ENCODE peak calls at places on chromosome 4, in five cellular contexts. T, H, G, S and I are unnamed samples.
A peak's percentile ranks its signal among the peaks of the same experiment; 100 is the strongest.

GRCh38 chr4:8155048-8155447 is 3.6 kb downstream of the ABLIM2 start:
- DNase-seq in H (peak; percentile 33), G (no peak), S (no peak), T (no peak), I (no peak)

GRCh38 chr4:181364504-181364903 is 878.7 kb upstream of the TENM3 start:
- DNase-seq in G (no peak), H (peak; percentile 3), S (peak; percentile 71), T (no peak), I (no peak)

GRCh38 chr4:141132689-141133145 is 552 bp downstream of the RNF150 start:
- DNase-seq in S (no peak), H (peak; percentile 29), T (no peak), G (peak; percentile 46), I (peak; percentile 42)

GRCh38 chr4:13430834-13431568 is 53.1 kb downstream of the RAB28 start:
- DNase-seq in H (no peak), G (no peak), S (peak; percentile 37), T (no peak), I (no peak)

GRCh38 chr4:87505862-87506261 is 23.3 kb downstream of the SPARCL1 start:
- DNase-seq in S (no peak), T (peak; percentile 58), G (no peak), H (no peak), I (no peak)

GRCh38 chr4:183266386-183266785 is 53.7 kb downstream of the CLDN22 start:
- DNase-seq in H (peak; percentile 51), G (peak; percentile 44), T (no peak), S (no peak), I (no peak)

GRCh38 chr4:17324431-17324830 is 187.5 kb downstream of the QDPR start:
- DNase-seq in T (peak; percentile 72), G (peak; percentile 72), H (peak; percentile 77), S (peak; percentile 54), I (peak; percentile 38)

GRCh38 chr4:164700471-164700870 is 53.5 kb upstream of the SMIM31 start:
- DNase-seq in H (no peak), T (peak; percentile 81), G (no peak), S (peak; percentile 11), I (peak; percentile 37)

GRCh38 chr4:6198278-6198677 is 2.1 kb downstream of the JAKMIP1 start:
- DNase-seq in T (no peak), H (no peak), S (no peak), G (no peak), I (no peak)

GRCh38 chr4:96483308-96484030 is 643.6 kb downstream of the PDHA2 start:
- DNase-seq in T (no peak), S (peak; percentile 6), G (no peak), H (no peak), I (no peak)

GRCh38 chr4:172982151-172982590 is 186.4 kb upstream of the GALNT7 start:
- DNase-seq in H (peak; percentile 92), T (no peak), S (peak; percentile 69), G (peak; percentile 70), I (no peak)

GRCh38 chr4:169270156-169270809 is 473 bp downstream of the SH3RF1 start:
- DNase-seq in G (peak; percentile 61), T (peak; percentile 82), H (no peak), S (peak; percentile 65), I (no peak)
- H3K18ac ChIP-seq in G (peak overlapping the region; percentile 97), T (peak overlapping the region; percentile 76), H (peak overlapping the region; percentile 68), S (peak overlapping the region; percentile 98), I (peak overlapping the region; percentile 98)

GRCh38 chr4:42489095-42489494 is 91.8 kb downstream of the SHISA3 start:
- DNase-seq in H (no peak), G (no peak), S (no peak), T (no peak), I (no peak)

GRCh38 chr4:42488114-42488513 is 90.8 kb downstream of the SHISA3 start:
- DNase-seq in H (no peak), G (no peak), S (no peak), T (no peak), I (no peak)

GRCh38 chr4:42487230-42487629 is 89.9 kb downstream of the SHISA3 start:
- DNase-seq in H (no peak), T (no peak), G (no peak), S (no peak), I (no peak)

GRCh38 chr4:42488554-42488953 is 91.3 kb downstream of the SHISA3 start:
- DNase-seq in S (no peak), G (no peak), T (no peak), H (no peak), I (no peak)

GRCh38 chr4:42490015-42490414 is 92.7 kb downstream of the SHISA3 start:
- DNase-seq in G (no peak), S (no peak), H (no peak), T (no peak), I (no peak)
- H3K4me3 ChIP-seq in G (no peak overlapping the region), S (no peak overlapping the region), H (no peak overlapping the region), T (no peak overlapping the region), I (no peak overlapping the region)

GRCh38 chr4:146308951-146309350 is 94.6 kb downstream of the REELD1 start:
- DNase-seq in H (peak; percentile 21), T (no peak), S (no peak), G (no peak), I (no peak)

GRCh38 chr4:146311238-146311970 is 97.1 kb downstream of the REELD1 start:
- DNase-seq in T (no peak), S (no peak), H (no peak), G (no peak), I (no peak)

GRCh38 chr4:146315184-146315583 is 100.8 kb downstream of the REELD1 start:
- DNase-seq in T (no peak), G (no peak), S (no peak), H (no peak), I (no peak)

DNA sequence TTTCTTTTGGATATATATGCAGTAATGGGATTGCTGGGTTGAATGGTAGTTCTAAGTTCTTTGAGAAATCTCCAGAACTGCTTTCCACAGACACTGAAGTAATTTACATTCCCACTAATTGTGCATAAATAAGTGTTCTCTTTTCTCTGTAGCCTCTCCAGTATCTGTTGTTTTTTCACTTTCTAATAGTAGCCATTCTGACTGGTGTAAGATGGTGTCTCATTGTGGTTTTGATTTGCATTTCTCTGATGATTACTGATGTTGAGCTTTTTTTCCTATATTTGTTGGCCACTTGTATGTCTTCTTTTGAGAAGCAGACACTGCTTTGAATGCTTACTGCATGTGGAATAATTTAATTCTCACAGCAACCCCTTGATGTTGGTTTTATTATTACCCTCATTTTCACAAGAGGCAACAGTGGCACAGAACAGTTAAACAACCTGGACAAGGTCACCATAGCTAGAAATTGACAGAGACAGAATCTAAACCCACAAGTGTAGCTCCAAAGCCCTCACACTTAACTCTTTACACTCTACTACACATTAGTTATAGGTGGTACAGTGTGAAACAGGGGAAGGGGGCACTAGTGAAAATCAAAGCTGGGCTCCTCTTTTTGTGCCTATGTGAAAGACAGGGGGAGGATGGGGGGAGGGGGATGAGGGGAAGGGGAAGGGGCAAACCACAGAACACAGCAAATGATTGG is 96.1 kb downstream of the REELD1 start:
- DNase-seq in H (no peak), S (no peak), T (no peak), G (no peak), I (no peak)
- H3K18ac ChIP-seq in H (no peak overlapping the region), S (no peak overlapping the region), T (no peak overlapping the region), G (no peak overlapping the region), I (no peak overlapping the region)

DNA sequence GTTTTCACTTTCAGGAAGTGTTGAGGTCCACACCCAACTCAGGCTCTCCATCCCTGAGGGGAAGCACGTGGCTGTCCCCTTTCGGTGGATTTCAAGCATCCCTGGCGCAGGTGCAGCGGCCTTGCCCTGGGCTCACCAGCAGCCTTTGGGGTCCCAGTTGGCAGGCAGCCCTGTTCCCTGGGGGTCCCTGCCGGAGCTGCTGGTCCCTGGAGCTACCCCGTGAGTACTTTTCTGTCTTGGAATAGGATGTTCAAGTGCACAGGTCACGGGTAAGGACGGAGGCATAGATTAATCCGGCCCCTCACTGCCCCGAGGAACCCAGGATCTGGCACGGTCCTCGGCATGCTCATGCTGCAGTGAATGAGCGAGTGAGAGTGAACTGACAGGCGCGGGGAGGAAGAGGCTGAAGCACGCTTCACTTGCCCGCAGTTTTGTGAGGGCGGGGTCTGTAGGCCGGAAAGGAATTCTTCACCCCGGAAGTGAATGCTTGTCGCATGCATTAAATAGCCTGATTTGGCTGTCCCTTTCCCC is 117.2 kb upstream of the FAT1 start:
- DNase-seq in S (no peak), G (no peak), H (no peak), T (no peak), I (no peak)
- H3K4me3 ChIP-seq in S (no peak overlapping the region), G (no peak overlapping the region), H (no peak overlapping the region), T (no peak overlapping the region), I (no peak overlapping the region)

GRCh38 chr4:101346312-101346561 is 1.1 kb downstream of the PPP3CA start:
- DNase-seq in H (no peak), T (no peak), S (no peak), G (no peak), I (no peak)

GRCh38 chr4:101347557-101348366 is 436 bp upstream of the PPP3CA start:
- DNase-seq in S (peak; percentile 98), H (peak; percentile 95), G (peak; percentile 97), T (peak; percentile 99), I (peak; percentile 97)

GRCh38 chr4:101345596-101346311 is 1.6 kb downstream of the PPP3CA start:
- DNase-seq in G (peak; percentile 70), T (peak; percentile 55), S (peak; percentile 39), H (peak; percentile 39), I (peak; percentile 56)

GRCh38 chr4:101347267-101347556 is at the start of gene PPP3CA:
- DNase-seq in G (no peak), H (no peak), S (no peak), T (no peak), I (no peak)

DNA sequence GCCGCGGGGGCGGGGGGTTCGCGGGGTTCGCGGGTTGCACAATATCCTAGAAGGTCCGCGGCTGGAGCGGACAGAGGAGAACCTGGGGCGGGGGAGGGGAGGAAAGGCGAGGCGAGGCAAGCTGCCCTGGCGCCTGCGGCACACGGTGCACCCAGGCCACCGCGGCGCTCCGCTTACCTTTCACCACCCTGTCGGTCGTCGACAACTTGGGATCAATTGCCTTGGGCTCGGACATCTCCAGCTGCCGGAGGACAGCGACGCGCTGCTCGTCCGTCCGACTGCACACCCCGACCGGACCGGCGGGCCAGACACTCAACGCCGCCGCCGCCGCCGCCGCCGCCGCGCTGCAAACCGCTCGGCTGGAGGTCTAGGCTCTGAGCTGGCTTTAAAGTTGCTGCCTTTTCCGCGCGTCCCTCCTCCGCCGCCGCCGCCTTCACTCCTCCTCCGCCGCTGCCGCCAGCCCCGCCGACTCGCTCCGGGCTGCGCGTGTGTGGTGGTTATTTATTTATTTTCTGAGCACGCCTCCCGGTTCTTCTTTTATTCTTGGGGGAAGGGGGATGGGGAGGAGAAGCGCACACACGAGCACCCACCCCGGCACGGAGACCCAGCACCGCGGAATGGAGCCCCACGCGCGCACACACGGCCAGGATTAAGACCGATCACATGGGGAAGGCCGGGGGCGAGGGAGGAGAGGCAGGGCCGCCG is 612 bp downstream of the PPP3CA start:
- DNase-seq in G (peak; percentile 86), T (peak; percentile 70), S (peak; percentile 59), H (peak; percentile 53), I (peak; percentile 57)
- H3K18ac ChIP-seq in G (peak overlapping the region; percentile 98), T (peak overlapping the region; percentile 71), S (peak overlapping the region; percentile 73), H (peak overlapping the region; percentile 74), I (peak overlapping the region; percentile 99)

GRCh38 chr4:472881-473574 is 25.9 kb downstream of the ZNF721 start:
- DNase-seq in T (no peak), G (peak; percentile 37), S (peak; percentile 1), H (peak; percentile 0), I (no peak)
- H3K4me3 ChIP-seq in T (peak overlapping the region; percentile 80), G (peak overlapping the region; percentile 65), S (peak overlapping the region; percentile 93), H (peak overlapping the region; percentile 91), I (peak overlapping the region; percentile 68)

DNA sequence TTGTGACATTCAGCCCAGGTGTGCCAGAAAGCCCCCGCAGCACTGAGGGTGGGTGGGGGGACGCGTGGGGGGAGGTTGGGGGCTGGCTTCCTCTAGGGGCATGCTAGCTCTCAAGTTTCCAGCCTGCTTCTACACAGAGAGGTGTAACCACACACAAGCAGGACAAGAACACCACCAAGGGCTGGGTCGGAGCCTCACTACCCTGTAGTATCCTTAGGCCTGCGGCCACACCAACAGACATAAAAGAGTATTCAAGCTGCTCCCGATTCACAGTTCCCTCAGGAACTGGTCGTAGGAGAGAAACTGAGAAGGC is 1.8 kb downstream of the USP46 start:
- DNase-seq in H (no peak), T (peak; percentile 52), G (no peak), S (no peak), I (no peak)
- H3K18ac ChIP-seq in H (peak overlapping the region; percentile 5), T (peak overlapping the region; percentile 49), G (peak overlapping the region; percentile 28), S (no peak overlapping the region), I (peak overlapping the region; percentile 38)